ENCODE peak calls at places on chromosomes 1 and 21, in eight cellular contexts. A is HCT116, R is kidney, C is foreskin keratinocyte, Q is lower lobe of right lung, H is psoas muscle, Y is A549, G is transverse colon. I is an unnamed sample.

GRCh38 chr1:191065771-191066170 is 588.1 kb upstream of the BRINP3 start:
- DNase-seq in A (no peak), R (no peak), C (no peak), Q (no peak), H (no peak), Y (no peak), G (no peak), I (no peak)

GRCh38 chr1:61898658-61899057 is 156.4 kb downstream of the PATJ start:
- DNase-seq in A (no peak), R (no peak), C (no peak), Q (no peak), H (no peak), Y (no peak), G (no peak), I (no peak)

GRCh38 chr1:3483801-3484444 is 29.5 kb downstream of the ARHGEF16 start:
- DNase-seq in A (no peak), R (no peak), C (peak; percentile 58), Q (no peak), H (peak; percentile 44), Y (peak; percentile 25), G (peak; percentile 50), I (peak; percentile 66)

GRCh38 chr1:76285578-76286135 is 211.1 kb downstream of the ST6GALNAC3 start:
- DNase-seq in A (no peak), R (no peak), C (no peak), Q (no peak), H (no peak), Y (no peak), G (no peak), I (no peak)

GRCh38 chr21:43866233-43866632 is 1.2 kb downstream of the AGPAT3 start:
- DNase-seq in A (no peak), R (no peak), C (peak; percentile 41), Q (no peak), H (peak; percentile 56), Y (no peak), G (peak; percentile 58), I (no peak)

GRCh38 chr1:33866286-33866685 is 2.4 kb downstream of the HMGB4 start:
- DNase-seq in A (no peak), R (no peak), C (no peak), Q (no peak), H (no peak), Y (no peak), G (no peak), I (no peak)

GRCh38 chr1:235882816-235883215 is 16.1 kb upstream of the LYST start:
- DNase-seq in A (no peak), R (no peak), C (no peak), Q (no peak), H (no peak), Y (no peak), G (no peak), I (no peak)

GRCh38 chr1:111570781-111571181 is 48.8 kb upstream of the RAP1A start:
- DNase-seq in A (peak; percentile 19), R (no peak), C (peak; percentile 29), Q (no peak), H (no peak), Y (no peak), G (peak; percentile 14), I (no peak)

GRCh38 chr1:23370744-23371710 is 1.4 kb upstream of the ZNF436 start:
- DNase-seq in A (no peak), R (no peak), C (no peak), Q (no peak), H (no peak), Y (no peak), G (peak; percentile 26), I (no peak)

GRCh38 chr1:183227963-183228649 is 42.0 kb downstream of the LAMC2 start:
- DNase-seq in A (peak; percentile 26), R (no peak), C (no peak), Q (no peak), H (peak; percentile 45), Y (peak; percentile 47), G (peak; percentile 56), I (no peak)

DNA sequence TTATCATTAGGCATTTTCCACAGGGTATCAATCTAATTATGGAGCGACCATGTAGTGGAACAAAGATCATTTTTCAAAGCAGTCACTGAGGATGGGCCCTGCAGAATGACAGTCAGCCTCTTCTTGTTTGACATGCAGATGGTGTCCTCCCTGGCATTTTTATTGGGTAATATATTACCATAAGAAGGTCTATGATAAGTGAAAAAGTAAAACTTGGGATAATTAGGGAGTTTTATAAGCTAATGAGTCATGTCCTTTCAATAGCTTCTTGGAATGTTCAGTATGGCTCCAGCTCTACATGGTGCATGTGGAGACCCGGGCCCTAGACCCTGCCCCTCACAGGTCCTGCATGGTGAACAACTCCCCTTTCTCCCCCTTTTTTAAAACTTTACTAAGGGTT is 232.2 kb upstream of the COA6 start:
- DNase-seq in A (no peak), R (no peak), C (no peak), Q (no peak), H (no peak), Y (no peak), G (no peak), I (no peak)
- H3K27ac ChIP-seq in A (no peak overlapping the region), R (no peak overlapping the region), C (peak overlapping the region; percentile 98), Q (no peak overlapping the region), H (no peak overlapping the region), Y (peak overlapping the region; percentile 88), G (no peak overlapping the region), I (no peak overlapping the region)

DNA sequence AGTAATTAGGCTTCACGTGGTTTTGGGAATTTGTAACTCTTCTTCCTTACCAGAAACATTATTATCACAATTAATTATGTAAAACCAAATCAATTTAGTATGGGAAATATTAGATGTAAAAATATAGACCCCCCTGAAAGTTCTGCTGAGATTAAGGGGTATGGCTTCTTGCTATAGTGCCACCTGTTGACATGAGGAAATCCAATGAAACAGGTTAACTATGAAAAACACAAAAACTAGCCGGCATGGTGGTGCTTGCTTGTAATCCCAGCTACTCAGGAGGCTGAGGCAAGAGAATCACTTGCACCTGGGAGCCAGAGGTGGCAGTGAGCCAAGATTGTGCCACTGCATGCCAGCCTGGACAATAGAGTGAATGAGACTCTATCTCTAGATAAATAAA is 49.2 kb downstream of the MAP3K21 start:
- DNase-seq in A (no peak), R (no peak), C (no peak), Q (no peak), H (no peak), Y (no peak), G (no peak), I (no peak)
- TF ChIP-seq CTCF in A (no peak), R (no peak), C (peak; percentile 17), Q (no peak), H (no peak), Y (peak; percentile 15), G (no peak), I (no peak)

GRCh38 chr1:46081206-46081605 is 51.2 kb downstream of the PIK3R3 start:
- DNase-seq in A (no peak), R (no peak), C (no peak), Q (no peak), H (no peak), Y (no peak), G (no peak), I (no peak)
- H3K27ac ChIP-seq in A (no peak overlapping the region), R (no peak overlapping the region), C (no peak overlapping the region), Q (no peak overlapping the region), H (no peak overlapping the region), Y (no peak overlapping the region), G (no peak overlapping the region), I (no peak overlapping the region)

GRCh38 chr1:238664139-238664538 is 722.2 kb upstream of the CHRM3 start:
- DNase-seq in A (no peak), R (no peak), C (no peak), Q (no peak), H (no peak), Y (no peak), G (no peak), I (no peak)
- TF ChIP-seq CTCF in A (no peak), R (no peak), C (no peak), Q (no peak), H (no peak), Y (no peak), G (no peak), I (no peak)

GRCh38 chr1:24803220-24803619 is 58.0 kb downstream of the CLIC4 start:
- DNase-seq in A (no peak), R (no peak), C (no peak), Q (no peak), H (no peak), Y (no peak), G (no peak), I (no peak)
- H3K27ac ChIP-seq in A (no peak overlapping the region), R (no peak overlapping the region), C (no peak overlapping the region), Q (no peak overlapping the region), H (no peak overlapping the region), Y (no peak overlapping the region), G (peak overlapping the region; percentile 2), I (no peak overlapping the region)

GRCh38 chr1:114959423-114959822 is 70.2 kb upstream of the TSHB start:
- DNase-seq in A (no peak), R (no peak), C (no peak), Q (no peak), H (no peak), Y (no peak), G (no peak), I (no peak)

DNA sequence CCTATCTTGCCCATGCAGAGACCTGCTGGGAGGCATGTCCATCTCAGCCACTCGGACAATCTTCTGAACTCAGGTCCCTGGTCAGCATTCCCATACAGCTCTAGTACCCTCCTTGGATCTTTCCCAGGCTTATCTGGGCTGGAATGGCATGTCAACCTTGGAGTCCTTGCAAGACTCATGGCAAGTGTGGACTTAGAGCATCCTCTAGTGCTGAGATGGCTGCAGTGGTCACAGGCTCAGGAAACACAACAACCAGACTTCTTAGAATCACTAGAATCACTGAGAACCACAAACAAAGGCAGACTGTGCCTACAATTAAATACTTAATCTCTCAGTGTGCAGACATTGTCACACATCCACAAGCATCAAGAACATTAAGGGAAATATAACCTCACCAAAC is 73.1 kb upstream of the TSHB start:
- DNase-seq in A (peak; percentile 21), R (no peak), C (peak; percentile 24), Q (no peak), H (no peak), Y (peak; percentile 16), G (no peak), I (no peak)
- TF ChIP-seq CTCF in A (peak; percentile 24), R (peak; percentile 9), C (peak; percentile 66), Q (no peak), H (peak; percentile 33), Y (no peak), G (no peak), I (no peak)

DNA sequence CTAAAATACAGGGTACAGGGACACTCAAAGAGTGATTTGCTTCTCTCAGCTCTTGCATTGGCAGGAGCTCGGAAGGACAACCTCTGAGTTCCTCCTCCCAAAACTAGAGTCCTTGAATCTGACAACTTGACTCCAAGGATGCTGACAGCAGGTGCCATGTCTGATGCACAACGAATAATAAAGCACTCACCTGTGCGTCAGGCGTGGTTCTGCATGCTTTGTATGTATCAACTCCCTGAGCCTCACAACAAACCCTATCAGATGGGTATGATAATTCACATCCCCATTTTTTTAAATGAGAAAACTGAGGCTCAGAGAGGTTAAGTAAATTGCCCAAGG is 1.4 kb downstream of the LAPTM5 start:
- DNase-seq in A (no peak), R (no peak), C (no peak), Q (no peak), H (no peak), Y (no peak), G (no peak), I (no peak)
- H3K27ac ChIP-seq in A (no peak overlapping the region), R (no peak overlapping the region), C (no peak overlapping the region), Q (peak overlapping the region; percentile 92), H (no peak overlapping the region), Y (no peak overlapping the region), G (peak overlapping the region; percentile 81), I (peak overlapping the region; percentile 87)